ENCODE peak calls at places on chromosome 4, in five cellular contexts. One of them, this sample, is unnamed.

GRCh38 chr4:187478292-187479205 is 517.0 kb upstream of the ZFP42 start:
- DNase-seq in activated effector memory CD4-positive, alpha-beta T cell treated with Interleukin-2 at 50 U/mL for 16 hours: no peak
- DNase-seq in head of caudate nucleus: no peak
- DNase-seq in putamen: no peak
- DNase-seq in memory B cell: no peak
- DNase-seq in this sample: no peak

GRCh38 chr4:55545133-55545532 is 1.6 kb downstream of the CLOCK start:
- DNase-seq in head of caudate nucleus: no peak
- DNase-seq in activated effector memory CD4-positive, alpha-beta T cell treated with Interleukin-2 at 50 U/mL for 16 hours: no peak
- DNase-seq in memory B cell: no peak
- DNase-seq in putamen: no peak
- DNase-seq in this sample: no peak

GRCh38 chr4:2417196-2417764 is 1.2 kb downstream of the ZFYVE28 start:
- DNase-seq in activated effector memory CD4-positive, alpha-beta T cell treated with Interleukin-2 at 50 U/mL for 16 hours: no peak
- DNase-seq in head of caudate nucleus: no peak
- DNase-seq in memory B cell: peak; percentile 53
- DNase-seq in putamen: no peak
- DNase-seq in this sample: no peak

GRCh38 chr4:155660436-155660835 is 6.2 kb upstream of the GUCY1A1 start:
- DNase-seq in activated effector memory CD4-positive, alpha-beta T cell treated with Interleukin-2 at 50 U/mL for 16 hours: no peak
- DNase-seq in putamen: no peak
- DNase-seq in memory B cell: no peak
- DNase-seq in head of caudate nucleus: no peak
- DNase-seq in this sample: no peak

GRCh38 chr4:110049951-110050925 is 137.6 kb downstream of the EGF start:
- DNase-seq in memory B cell: peak; percentile 39
- DNase-seq in activated effector memory CD4-positive, alpha-beta T cell treated with Interleukin-2 at 50 U/mL for 16 hours: peak; percentile 16
- DNase-seq in putamen: peak; percentile 53
- DNase-seq in head of caudate nucleus: no peak
- DNase-seq in this sample: no peak

GRCh38 chr4:6231663-6232165 is 31.4 kb upstream of the JAKMIP1 start:
- DNase-seq in head of caudate nucleus: no peak
- DNase-seq in putamen: no peak
- DNase-seq in memory B cell: no peak
- DNase-seq in activated effector memory CD4-positive, alpha-beta T cell treated with Interleukin-2 at 50 U/mL for 16 hours: no peak
- DNase-seq in this sample: no peak

GRCh38 chr4:673349-674091 is 556 bp downstream of the ATP5ME start:
- DNase-seq in activated effector memory CD4-positive, alpha-beta T cell treated with Interleukin-2 at 50 U/mL for 16 hours: no peak
- DNase-seq in memory B cell: no peak
- DNase-seq in head of caudate nucleus: no peak
- DNase-seq in putamen: no peak
- DNase-seq in this sample: no peak

GRCh38 chr4:128358903-128359260 is 71.3 kb upstream of the PGRMC2 start:
- DNase-seq in head of caudate nucleus: no peak
- DNase-seq in memory B cell: no peak
- DNase-seq in activated effector memory CD4-positive, alpha-beta T cell treated with Interleukin-2 at 50 U/mL for 16 hours: no peak
- DNase-seq in putamen: no peak
- DNase-seq in this sample: no peak

GRCh38 chr4:89119166-89119565 is 7.8 kb downstream of the TIGD2 start:
- DNase-seq in activated effector memory CD4-positive, alpha-beta T cell treated with Interleukin-2 at 50 U/mL for 16 hours: no peak
- DNase-seq in memory B cell: no peak
- DNase-seq in putamen: no peak
- DNase-seq in head of caudate nucleus: no peak
- DNase-seq in this sample: no peak

GRCh38 chr4:42339935-42340406 is 57.3 kb upstream of the SHISA3 start:
- DNase-seq in memory B cell: no peak
- DNase-seq in head of caudate nucleus: no peak
- DNase-seq in activated effector memory CD4-positive, alpha-beta T cell treated with Interleukin-2 at 50 U/mL for 16 hours: no peak
- DNase-seq in putamen: no peak
- DNase-seq in this sample: no peak

GRCh38 chr4:4775493-4776004 is 83.9 kb upstream of the MSX1 start:
- DNase-seq in head of caudate nucleus: no peak
- DNase-seq in memory B cell: no peak
- DNase-seq in activated effector memory CD4-positive, alpha-beta T cell treated with Interleukin-2 at 50 U/mL for 16 hours: no peak
- DNase-seq in putamen: no peak
- DNase-seq in this sample: no peak

GRCh38 chr4:175504316-175504715 is 307.7 kb downstream of the GPM6A start:
- DNase-seq in memory B cell: no peak
- DNase-seq in putamen: no peak
- DNase-seq in activated effector memory CD4-positive, alpha-beta T cell treated with Interleukin-2 at 50 U/mL for 16 hours: no peak
- DNase-seq in head of caudate nucleus: no peak
- DNase-seq in this sample: no peak

GRCh38 chr4:7539659-7540058 is 104.9 kb upstream of the PSAPL1 start:
- DNase-seq in head of caudate nucleus: no peak
- DNase-seq in putamen: no peak
- DNase-seq in activated effector memory CD4-positive, alpha-beta T cell treated with Interleukin-2 at 50 U/mL for 16 hours: peak; percentile 41
- DNase-seq in memory B cell: no peak
- DNase-seq in this sample: no peak

GRCh38 chr4:150209140-150209829 is 131.0 kb downstream of the DCLK2 start:
- DNase-seq in activated effector memory CD4-positive, alpha-beta T cell treated with Interleukin-2 at 50 U/mL for 16 hours: no peak
- DNase-seq in head of caudate nucleus: peak; percentile 26
- DNase-seq in putamen: no peak
- DNase-seq in memory B cell: peak; percentile 36
- DNase-seq in this sample: no peak

GRCh38 chr4:159141193-159141592 is 38.3 kb downstream of the RAPGEF2 start:
- DNase-seq in putamen: no peak
- DNase-seq in memory B cell: no peak
- DNase-seq in head of caudate nucleus: no peak
- DNase-seq in activated effector memory CD4-positive, alpha-beta T cell treated with Interleukin-2 at 50 U/mL for 16 hours: no peak
- DNase-seq in this sample: no peak

GRCh38 chr4:140037353-140038030 is 116.5 kb downstream of the MAML3 start:
- DNase-seq in putamen: no peak
- DNase-seq in memory B cell: no peak
- DNase-seq in activated effector memory CD4-positive, alpha-beta T cell treated with Interleukin-2 at 50 U/mL for 16 hours: no peak
- DNase-seq in head of caudate nucleus: no peak
- DNase-seq in this sample: no peak

This sample was measured in NCI-H2107.